ENCODE peak calls at places on chromosomes 12 and 14, in four cellular contexts. X, B, Q and W are unnamed samples.

GRCh38 chr12:55929306-55929791 is 1.6 kb upstream of the DGKA start:
- DNase-seq in B (peak), X (no peak), Q (no peak), W (no peak)

GRCh38 chr14:32011225-32011624 is 65.9 kb upstream of the ARHGAP5 start:
- DNase-seq in Q (no peak), X (peak), B (no peak), W (no peak)

GRCh38 chr12:69765515-69765914 is 26.9 kb downstream of the RAB3IP start:
- DNase-seq in X (no peak), Q (no peak), B (no peak), W (no peak)

GRCh38 chr12:100753837-100754236 is 40.7 kb upstream of the ANO4 start:
- DNase-seq in Q (no peak), B (no peak), X (peak), W (no peak)

GRCh38 chr14:91396959-91397815 is 20.4 kb downstream of the CCDC88C start:
- DNase-seq in X (no peak), Q (peak), B (peak), W (no peak)

GRCh38 chr12:23950775-23951391 is 1.4 kb upstream of the SOX5 start:
- DNase-seq in Q (peak), X (peak), B (no peak), W (no peak)

GRCh38 chr12:129854591-129854990 is 49.2 kb downstream of the TMEM132D start:
- DNase-seq in Q (no peak), X (no peak), B (no peak), W (no peak)

GRCh38 chr12:62772556-62772955 is 162.4 kb downstream of the PPM1H start:
- DNase-seq in X (peak), B (no peak), Q (no peak), W (no peak)

GRCh38 chr14:88834883-88835431 is 10.5 kb downstream of the TTC8 start:
- DNase-seq in Q (peak), B (no peak), X (peak), W (peak)

GRCh38 chr12:97805086-97805485 is 342.5 kb downstream of the RMST start:
- DNase-seq in Q (no peak), X (no peak), B (no peak), W (no peak)

GRCh38 chr14:103404032-103404918 is 19.1 kb downstream of the MARK3 start:
- DNase-seq in X (no peak), Q (peak), B (peak), W (no peak)

GRCh38 chr12:19127270-19127669 is 2.3 kb upstream of the PLEKHA5 start:
- DNase-seq in X (no peak), Q (no peak), B (no peak), W (no peak)

GRCh38 chr12:90410962-90411361 is 544.0 kb downstream of the CCER1 start:
- DNase-seq in B (no peak), X (no peak), Q (no peak), W (no peak)

GRCh38 chr12:131222271-131223139 is 268.8 kb downstream of the ADGRD1 start:
- DNase-seq in X (no peak), Q (no peak), B (no peak), W (no peak)

GRCh38 chr12:130127909-130128763 is 34.1 kb upstream of the FZD10 start:
- DNase-seq in Q (no peak), X (no peak), B (no peak), W (no peak)

GRCh38 chr14:65354715-65355114 is 57.8 kb upstream of the FUT8 start:
- DNase-seq in B (no peak), X (no peak), Q (no peak), W (no peak)

GRCh38 chr12:31011336-31011735 is 62.3 kb upstream of the DDX11 start:
- DNase-seq in Q (no peak), B (no peak), X (no peak), W (no peak)

GRCh38 chr14:50342211-50343080 is 30.3 kb downstream of the DMAC2L start:
- DNase-seq in B (no peak), X (peak), Q (peak), W (peak)

GRCh38 chr14:100531591-100532121 is 55.6 kb downstream of the BEGAIN start:
- DNase-seq in X (no peak), Q (no peak), B (no peak), W (no peak)

GRCh38 chr12:116693259-116694227 is 44.3 kb downstream of the SPRING1 start:
- DNase-seq in B (no peak), X (no peak), Q (no peak), W (no peak)

GRCh38 chr14:69471916-69472315 is 12.6 kb upstream of the PLEKHD1 start:
- DNase-seq in Q (no peak), X (no peak), B (no peak), W (no peak)

GRCh38 chr12:94667031-94667540 is 16.7 kb upstream of the TMCC3 start:
- DNase-seq in X (no peak), B (no peak), Q (no peak), W (no peak)

GRCh38 chr12:94663077-94663476 is 12.7 kb upstream of the TMCC3 start:
- DNase-seq in Q (no peak), X (no peak), B (no peak), W (no peak)

GRCh38 chr12:94660436-94660835 is 10.1 kb upstream of the TMCC3 start:
- DNase-seq in Q (no peak), X (no peak), B (no peak), W (no peak)

GRCh38 chr12:94666158-94666557 is 15.8 kb upstream of the TMCC3 start:
- DNase-seq in B (no peak), Q (no peak), X (no peak), W (no peak)

DNA sequence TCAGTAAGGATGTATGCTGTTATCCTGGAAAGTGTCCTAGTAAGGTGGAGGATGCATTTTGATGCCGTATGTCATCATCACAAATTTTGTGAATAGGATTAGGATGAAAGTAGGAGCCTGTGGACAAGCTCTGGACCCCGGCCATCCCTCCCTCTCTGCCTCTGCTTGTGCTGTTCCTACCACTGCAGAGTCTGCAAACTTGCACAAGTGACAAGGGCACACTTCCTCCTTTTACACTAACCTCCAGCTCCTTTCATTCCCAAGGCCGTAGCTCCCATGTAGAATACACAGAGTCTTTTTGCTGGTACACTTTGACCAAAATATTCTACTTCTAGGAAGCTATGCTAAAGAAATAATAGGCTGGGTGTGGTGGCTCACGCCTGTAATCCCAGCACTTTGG is 13.3 kb upstream of the TMCC3 start:
- DNase-seq in Q (no peak), X (no peak), B (no peak), W (no peak)
- H3K4me2 ChIP-seq in Q (no peak), X (no peak), B (no peak), W (no peak)

GRCh38 chr12:109717390-109718357 is 4.0 kb downstream of the FAM222A start:
- DNase-seq in Q (no peak), X (no peak), B (no peak), W (no peak)
- H3K4me2 ChIP-seq in Q (no peak), X (no peak), B (no peak), W (no peak)

GRCh38 chr14:30375280-30375892 is 183.6 kb upstream of the G2E3 start:
- DNase-seq in B (peak), X (peak), Q (peak), W (no peak)
- H3K4me2 ChIP-seq in B (no peak), X (no peak), Q (no peak), W (no peak)

DNA sequence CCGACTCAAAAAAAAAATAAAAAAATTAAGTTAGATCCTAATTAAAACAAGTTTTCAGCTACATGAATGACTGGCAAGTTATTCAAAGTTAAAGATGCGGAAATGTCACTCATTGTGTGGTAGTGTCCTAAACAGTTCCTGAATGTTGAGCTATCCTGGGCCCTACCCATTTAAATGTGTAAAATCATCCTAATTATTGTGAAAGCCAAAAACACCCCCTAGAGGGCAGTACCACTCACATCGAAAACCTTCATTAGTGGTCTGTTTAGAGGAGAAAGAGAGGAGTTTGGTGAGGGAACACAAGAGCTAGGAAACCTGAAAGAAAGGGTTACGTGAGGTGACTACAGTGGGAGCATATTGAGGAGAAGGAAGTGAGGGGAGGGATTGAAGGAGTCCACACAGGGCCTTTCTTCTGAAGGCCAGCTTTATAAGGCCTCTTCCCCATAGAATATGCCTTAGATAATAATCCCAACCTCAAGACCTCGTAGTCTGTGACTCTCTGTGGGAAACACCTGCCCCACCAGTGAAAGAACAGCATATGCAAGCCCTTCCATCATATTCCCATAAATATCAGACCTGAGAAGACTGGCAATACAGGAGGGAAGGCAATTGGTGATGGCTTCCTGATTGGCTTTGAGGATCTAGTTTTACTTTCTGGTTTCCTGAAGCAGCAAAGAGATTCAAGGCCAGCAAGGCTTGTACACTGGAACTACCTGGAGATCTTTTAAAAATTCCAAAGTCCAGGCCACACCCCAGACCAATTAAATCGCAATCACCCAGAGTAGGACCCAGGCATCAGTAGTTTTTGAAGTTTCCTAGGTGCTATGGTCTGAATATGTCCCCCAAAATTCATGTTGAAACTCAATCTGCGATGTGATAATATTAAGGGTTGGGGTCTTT is 2.7 kb upstream of the TEP1 start:
- DNase-seq in X (peak), B (peak), Q (peak), W (no peak)
- H3K4me2 ChIP-seq in X (no peak), B (peak), Q (no peak), W (no peak)

DNA sequence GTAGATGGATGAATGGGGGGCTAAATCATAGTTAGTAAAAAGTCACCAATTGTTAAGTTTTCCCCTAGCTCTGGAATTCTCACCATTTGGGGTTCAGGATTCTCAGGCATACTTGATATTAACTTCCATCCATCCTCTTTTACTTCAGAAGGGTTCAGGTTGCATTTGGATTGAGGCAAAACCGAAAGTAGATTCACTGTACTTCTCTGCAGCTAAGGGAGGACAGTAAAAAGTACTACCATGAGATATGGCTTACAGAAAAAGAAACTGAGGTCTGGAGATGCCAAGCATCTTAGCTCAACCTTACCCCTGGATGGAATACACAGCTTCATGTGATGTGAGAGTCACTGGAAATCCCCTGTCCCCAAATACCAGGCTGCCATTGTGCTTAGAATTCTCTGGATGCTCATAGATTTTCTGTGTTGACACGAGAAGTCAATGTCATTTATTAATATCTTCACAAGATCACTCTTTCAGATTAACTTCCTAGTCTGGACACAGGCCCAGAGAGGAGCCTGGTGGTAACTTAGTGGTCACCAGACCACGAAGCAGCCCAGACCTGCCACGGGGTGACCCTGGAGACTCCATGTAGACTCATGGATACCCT is 87.1 kb downstream of the SSPN start:
- DNase-seq in Q (no peak), X (no peak), B (no peak), W (no peak)
- H3K4me2 ChIP-seq in Q (no peak), X (no peak), B (peak), W (no peak)

GRCh38 chr12:132479938-132480619 is 9.9 kb upstream of the FBRSL1 start:
- DNase-seq in Q (no peak), X (no peak), B (no peak), W (no peak)

GRCh38 chr12:132478845-132479244 is 11.1 kb upstream of the FBRSL1 start:
- DNase-seq in X (no peak), Q (no peak), B (no peak), W (no peak)

GRCh38 chr12:132478433-132478803 is 11.5 kb upstream of the FBRSL1 start:
- DNase-seq in X (no peak), B (no peak), Q (no peak), W (no peak)

GRCh38 chr12:132480620-132481132 is 9.3 kb upstream of the FBRSL1 start:
- DNase-seq in X (no peak), Q (no peak), B (no peak), W (no peak)

GRCh38 chr12:132479291-132479690 is 10.7 kb upstream of the FBRSL1 start:
- DNase-seq in X (no peak), B (no peak), Q (no peak), W (no peak)
- H3K4me2 ChIP-seq in X (no peak), B (no peak), Q (no peak), W (no peak)

GRCh38 chr12:118960865-118961264 is 20.5 kb upstream of the SRRM4 start:
- DNase-seq in X (no peak), B (no peak), Q (no peak), W (no peak)

GRCh38 chr12:118958520-118958919 is 22.8 kb upstream of the SRRM4 start:
- DNase-seq in Q (no peak), X (no peak), B (no peak), W (no peak)

GRCh38 chr12:118964988-118965387 is 16.4 kb upstream of the SRRM4 start:
- DNase-seq in X (no peak), B (no peak), Q (no peak), W (no peak)

DNA sequence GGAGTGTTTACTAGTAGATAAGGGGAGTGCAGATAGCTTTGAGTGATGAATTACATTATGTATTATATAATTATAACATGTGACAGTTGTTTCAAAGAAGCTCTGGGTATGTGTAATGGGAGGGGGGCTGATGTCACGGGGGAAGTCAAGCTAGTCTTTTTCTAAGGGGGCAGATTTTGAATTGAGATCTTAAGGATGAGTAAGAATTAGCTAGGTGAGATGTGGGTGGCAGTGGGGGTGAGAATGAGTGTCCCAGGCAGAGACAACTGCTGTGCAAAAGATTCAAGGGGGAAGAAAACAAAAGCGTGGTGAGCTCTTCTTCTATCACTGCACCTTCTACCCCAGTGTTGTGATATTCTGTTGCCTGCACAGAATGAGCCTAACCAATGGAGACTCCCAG is 21.2 kb upstream of the SRRM4 start:
- DNase-seq in Q (no peak), X (no peak), B (no peak), W (no peak)
- H3K4me2 ChIP-seq in Q (no peak), X (no peak), B (no peak), W (no peak)